ENCODE peak calls at places on chromosome 17, in five cellular contexts. One of them, this sample, is unnamed.

GRCh38 chr17:82781894-82782274 is 30.0 kb downstream of the TBCD start:
- DNase-seq in neuronal stem cell: peak; percentile 67
- DNase-seq in M059J: peak; percentile 57
- DNase-seq in activated naive CD4-positive, alpha-beta T cell treated with Interleukin-2 at 50 U/mL for 16 hours: peak; percentile 83
- DNase-seq in activated CD8-positive, alpha-beta memory T cell treated with anti-CD3 and anti-CD28 coated beads for 1 hour: peak; percentile 60
- DNase-seq in this sample: no peak

GRCh38 chr17:31052187-31052889 is 42.4 kb upstream of the NF1 start:
- DNase-seq in M059J: peak; percentile 98
- DNase-seq in activated naive CD4-positive, alpha-beta T cell treated with Interleukin-2 at 50 U/mL for 16 hours: no peak
- DNase-seq in neuronal stem cell: no peak
- DNase-seq in activated CD8-positive, alpha-beta memory T cell treated with anti-CD3 and anti-CD28 coated beads for 1 hour: no peak
- DNase-seq in this sample: no peak

GRCh38 chr17:35865412-35866355 is 3.0 kb downstream of the HEATR9 start:
- DNase-seq in M059J: peak; percentile 71
- DNase-seq in activated naive CD4-positive, alpha-beta T cell treated with Interleukin-2 at 50 U/mL for 16 hours: no peak
- DNase-seq in activated CD8-positive, alpha-beta memory T cell treated with anti-CD3 and anti-CD28 coated beads for 1 hour: no peak
- DNase-seq in neuronal stem cell: no peak
- DNase-seq in this sample: no peak

GRCh38 chr17:57068222-57068658 is 16.8 kb upstream of the AKAP1 start:
- DNase-seq in neuronal stem cell: no peak
- DNase-seq in activated naive CD4-positive, alpha-beta T cell treated with Interleukin-2 at 50 U/mL for 16 hours: no peak
- DNase-seq in M059J: no peak
- DNase-seq in activated CD8-positive, alpha-beta memory T cell treated with anti-CD3 and anti-CD28 coated beads for 1 hour: no peak
- DNase-seq in this sample: no peak

GRCh38 chr17:61834610-61835009 is 28.7 kb downstream of the BRIP1 start:
- DNase-seq in activated CD8-positive, alpha-beta memory T cell treated with anti-CD3 and anti-CD28 coated beads for 1 hour: no peak
- DNase-seq in neuronal stem cell: no peak
- DNase-seq in M059J: peak; percentile 9
- DNase-seq in activated naive CD4-positive, alpha-beta T cell treated with Interleukin-2 at 50 U/mL for 16 hours: no peak
- DNase-seq in this sample: no peak

GRCh38 chr17:35345926-35346771 is 27.3 kb downstream of the SLFN11 start:
- DNase-seq in neuronal stem cell: peak; percentile 15
- DNase-seq in activated CD8-positive, alpha-beta memory T cell treated with anti-CD3 and anti-CD28 coated beads for 1 hour: no peak
- DNase-seq in activated naive CD4-positive, alpha-beta T cell treated with Interleukin-2 at 50 U/mL for 16 hours: peak; percentile 36
- DNase-seq in M059J: peak; percentile 50
- DNase-seq in this sample: no peak

GRCh38 chr17:2027528-2028233 is 2.3 kb upstream of the DPH1 start:
- DNase-seq in activated naive CD4-positive, alpha-beta T cell treated with Interleukin-2 at 50 U/mL for 16 hours: no peak
- DNase-seq in neuronal stem cell: no peak
- DNase-seq in M059J: no peak
- DNase-seq in activated CD8-positive, alpha-beta memory T cell treated with anti-CD3 and anti-CD28 coated beads for 1 hour: no peak
- DNase-seq in this sample: no peak

GRCh38 chr17:31392856-31393748 is 1.6 kb downstream of the RAB11FIP4 start:
- DNase-seq in activated naive CD4-positive, alpha-beta T cell treated with Interleukin-2 at 50 U/mL for 16 hours: no peak
- DNase-seq in activated CD8-positive, alpha-beta memory T cell treated with anti-CD3 and anti-CD28 coated beads for 1 hour: no peak
- DNase-seq in M059J: no peak
- DNase-seq in neuronal stem cell: no peak
- DNase-seq in this sample: no peak

GRCh38 chr17:78873519-78874340 is 29.3 kb downstream of the CEP295NL start:
- DNase-seq in neuronal stem cell: no peak
- DNase-seq in M059J: peak; percentile 95
- DNase-seq in activated naive CD4-positive, alpha-beta T cell treated with Interleukin-2 at 50 U/mL for 16 hours: no peak
- DNase-seq in activated CD8-positive, alpha-beta memory T cell treated with anti-CD3 and anti-CD28 coated beads for 1 hour: no peak
- DNase-seq in this sample: no peak

GRCh38 chr17:16419074-16419928 is 3.9 kb downstream of the TRPV2 start:
- DNase-seq in M059J: peak; percentile 94
- DNase-seq in neuronal stem cell: no peak
- DNase-seq in activated CD8-positive, alpha-beta memory T cell treated with anti-CD3 and anti-CD28 coated beads for 1 hour: no peak
- DNase-seq in activated naive CD4-positive, alpha-beta T cell treated with Interleukin-2 at 50 U/mL for 16 hours: peak; percentile 72
- DNase-seq in this sample: no peak

GRCh38 chr17:60390881-60391418 is 983 bp downstream of the USP32 start:
- DNase-seq in neuronal stem cell: peak; percentile 23
- DNase-seq in activated naive CD4-positive, alpha-beta T cell treated with Interleukin-2 at 50 U/mL for 16 hours: peak; percentile 24
- DNase-seq in activated CD8-positive, alpha-beta memory T cell treated with anti-CD3 and anti-CD28 coated beads for 1 hour: no peak
- DNase-seq in M059J: peak; percentile 55
- DNase-seq in this sample: no peak

GRCh38 chr17:4136373-4136772 is 6.5 kb downstream of the ZZEF1 start:
- DNase-seq in M059J: peak; percentile 12
- DNase-seq in neuronal stem cell: no peak
- DNase-seq in activated CD8-positive, alpha-beta memory T cell treated with anti-CD3 and anti-CD28 coated beads for 1 hour: no peak
- DNase-seq in activated naive CD4-positive, alpha-beta T cell treated with Interleukin-2 at 50 U/mL for 16 hours: no peak
- DNase-seq in this sample: no peak

GRCh38 chr17:48612456-48612853 is 1.6 kb upstream of the HOXB7 start:
- DNase-seq in activated CD8-positive, alpha-beta memory T cell treated with anti-CD3 and anti-CD28 coated beads for 1 hour: no peak
- DNase-seq in neuronal stem cell: no peak
- DNase-seq in M059J: peak; percentile 65
- DNase-seq in activated naive CD4-positive, alpha-beta T cell treated with Interleukin-2 at 50 U/mL for 16 hours: no peak
- DNase-seq in this sample: no peak